ENCODE peak calls at places on chromosome X, in six cellular contexts. B is GM12865, R is psoas muscle, Q is nephron progenitor cell, W is Caco-2, F is choroid plexus epithelial cell. D is an unnamed sample.

GRCh38 chrX:31061091-31061490 is 10.8 kb downstream of the FTHL17 start:
- DNase-seq in B (peak; percentile 47), R (no peak), Q (no peak), W (no peak), F (no peak), D (no peak)

GRCh38 chrX:48558270-48558669 is 16.0 kb upstream of the RBM3 start:
- DNase-seq in B (no peak), R (no peak), Q (no peak), W (no peak), F (peak; percentile 81), D (no peak)

GRCh38 chrX:45743081-45743533 is 542.4 kb upstream of the DIPK2B start:
- DNase-seq in B (peak; percentile 10), R (no peak), Q (no peak), W (peak; percentile 1), F (peak; percentile 53), D (no peak)

GRCh38 chrX:68930576-68931317 is 101.9 kb downstream of the EFNB1 start:
- DNase-seq in B (no peak), R (no peak), Q (no peak), W (peak; percentile 11), F (no peak), D (no peak)

GRCh38 chrX:72306851-72307645 is 1.3 kb upstream of the CITED1 start:
- DNase-seq in B (peak; percentile 34), R (peak; percentile 69), Q (peak; percentile 60), W (peak; percentile 51), F (peak; percentile 69), D (peak; percentile 69)

GRCh38 chrX:72316408-72317079 is 10.8 kb upstream of the CITED1 start:
- DNase-seq in B (no peak), R (no peak), Q (peak; percentile 13), W (no peak), F (no peak), D (no peak)

GRCh38 chrX:111410451-111410850 is 1.5 kb downstream of the DCX start:
- DNase-seq in B (no peak), R (no peak), Q (no peak), W (no peak), F (no peak), D (no peak)

GRCh38 chrX:78527263-78527662 is 131.9 kb downstream of the RTL3 start:
- DNase-seq in B (no peak), R (no peak), Q (no peak), W (no peak), F (no peak), D (no peak)

GRCh38 chrX:127708155-127708554 is 344.0 kb downstream of the ACTRT1 start:
- DNase-seq in B (no peak), R (no peak), Q (no peak), W (no peak), F (no peak), D (no peak)

GRCh38 chrX:39541881-39542280 is 555.9 kb downstream of the BCOR start:
- DNase-seq in B (no peak), R (no peak), Q (no peak), W (no peak), F (no peak), D (no peak)

GRCh38 chrX:120790118-120790517 is 85.5 kb downstream of the CT47B1 start:
- DNase-seq in B (peak; percentile 66), R (no peak), Q (peak; percentile 23), W (peak; percentile 39), F (peak; percentile 86), D (peak; percentile 32)

GRCh38 chrX:47226071-47226470 is 6.7 kb upstream of the USP11 start:
- DNase-seq in B (no peak), R (peak; percentile 30), Q (no peak), W (no peak), F (no peak), D (no peak)

GRCh38 chrX:153516055-153516454 is 1.4 kb upstream of the ATP2B3 start:
- DNase-seq in B (no peak), R (no peak), Q (no peak), W (no peak), F (no peak), D (no peak)

GRCh38 chrX:130799393-130799792 is 103.6 kb downstream of the ENOX2 start:
- DNase-seq in B (no peak), R (no peak), Q (no peak), W (no peak), F (peak; percentile 24), D (no peak)

GRCh38 chrX:25737540-25737939 is 400.6 kb upstream of the MAGEB18 start:
- DNase-seq in B (no peak), R (no peak), Q (no peak), W (no peak), F (no peak), D (no peak)

GRCh38 chrX:65894138-65894537 is 145.7 kb downstream of the VSIG4 start:
- DNase-seq in B (peak; percentile 45), R (no peak), Q (no peak), W (no peak), F (no peak), D (no peak)

GRCh38 chrX:154021131-154021611 is 1.5 kb upstream of the IRAK1 start:
- DNase-seq in B (peak; percentile 35), R (no peak), Q (no peak), W (no peak), F (peak; percentile 60), D (peak; percentile 39)

GRCh38 chrX:152635941-152636340 is 1.8 kb upstream of the GABRQ start:
- DNase-seq in B (peak; percentile 17), R (no peak), Q (peak; percentile 49), W (peak; percentile 38), F (peak; percentile 83), D (no peak)

GRCh38 chrX:151902813-151903591 is 9.7 kb upstream of the MAGEA4 start:
- DNase-seq in B (no peak), R (peak; percentile 71), Q (no peak), W (peak; percentile 24), F (peak; percentile 80), D (no peak)

GRCh38 chrX:39821011-39821708 is 276.6 kb downstream of the BCOR start:
- DNase-seq in B (peak; percentile 9), R (peak; percentile 57), Q (peak; percentile 60), W (peak; percentile 30), F (no peak), D (peak; percentile 65)

GRCh38 chrX:134418317-134419113 is 41.5 kb upstream of the HPRT1 start:
- DNase-seq in B (no peak), R (no peak), Q (no peak), W (no peak), F (peak; percentile 36), D (no peak)
- TF ChIP-seq CTCF in B (no peak), R (no peak), Q (no peak), W (no peak), F (no peak), D (no peak)

GRCh38 chrX:54442790-54443189 is 2.6 kb downstream of the TSR2 start:
- DNase-seq in B (no peak), R (no peak), Q (no peak), W (no peak), F (no peak), D (no peak)

GRCh38 chrX:54435121-54435520 is 5.1 kb upstream of the TSR2 start:
- DNase-seq in B (no peak), R (no peak), Q (no peak), W (no peak), F (no peak), D (no peak)

GRCh38 chrX:54446084-54446483 is 5.9 kb downstream of the TSR2 start:
- DNase-seq in B (no peak), R (no peak), Q (no peak), W (no peak), F (no peak), D (no peak)

GRCh38 chrX:54444752-54445151 is 4.5 kb downstream of the TSR2 start:
- DNase-seq in B (no peak), R (no peak), Q (no peak), W (no peak), F (no peak), D (no peak)

DNA sequence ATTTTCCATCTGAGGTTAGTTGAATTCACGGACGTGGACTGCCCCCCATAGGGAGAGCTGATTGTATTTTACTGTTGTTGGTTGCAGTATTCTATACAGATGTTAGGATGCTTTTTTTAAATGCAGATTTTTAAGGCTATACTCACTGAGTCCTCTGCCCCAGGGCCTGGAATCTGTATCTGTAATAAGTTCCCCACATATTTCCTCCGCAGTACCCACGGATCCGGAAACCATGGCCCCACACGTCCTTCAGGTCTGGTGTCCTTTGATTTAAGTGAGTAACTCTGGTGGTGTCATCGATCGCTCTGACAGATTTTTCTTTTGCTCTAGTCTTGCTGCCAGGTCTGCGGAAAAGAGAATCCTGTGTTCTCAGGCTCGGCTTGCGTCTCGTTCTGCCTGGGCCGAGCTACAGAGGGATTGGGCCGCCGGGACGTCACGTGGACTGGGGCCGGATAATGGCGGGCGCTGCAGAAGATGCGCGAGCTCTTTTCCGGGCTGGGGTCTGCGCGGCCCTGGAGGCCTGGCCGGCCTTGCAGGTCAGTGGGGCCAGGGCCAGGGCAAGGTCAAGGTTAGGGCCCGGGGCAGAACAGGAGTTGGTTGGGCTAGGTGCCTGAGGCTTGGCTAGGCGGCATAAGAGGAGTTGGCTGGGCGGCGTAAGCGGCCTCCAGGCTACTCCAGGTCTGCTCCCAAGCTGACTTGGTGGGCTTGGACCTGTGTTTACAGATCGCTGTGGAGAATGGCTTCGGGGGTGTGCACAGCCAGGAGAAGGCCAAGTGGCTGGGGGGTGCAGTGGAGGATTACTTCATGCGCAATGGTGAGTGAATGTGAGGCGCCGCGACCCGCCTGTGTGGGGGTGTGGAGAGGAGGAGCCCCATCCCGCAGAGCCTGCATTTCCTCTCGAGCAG is at the start of gene TSR2:
- DNase-seq in B (peak; percentile 89), R (peak; percentile 86), Q (peak; percentile 76), W (peak; percentile 80), F (peak; percentile 91), D (peak; percentile 71)
- TF ChIP-seq CTCF in B (no peak), R (no peak), Q (no peak), W (no peak), F (peak; percentile 43), D (no peak)

DNA sequence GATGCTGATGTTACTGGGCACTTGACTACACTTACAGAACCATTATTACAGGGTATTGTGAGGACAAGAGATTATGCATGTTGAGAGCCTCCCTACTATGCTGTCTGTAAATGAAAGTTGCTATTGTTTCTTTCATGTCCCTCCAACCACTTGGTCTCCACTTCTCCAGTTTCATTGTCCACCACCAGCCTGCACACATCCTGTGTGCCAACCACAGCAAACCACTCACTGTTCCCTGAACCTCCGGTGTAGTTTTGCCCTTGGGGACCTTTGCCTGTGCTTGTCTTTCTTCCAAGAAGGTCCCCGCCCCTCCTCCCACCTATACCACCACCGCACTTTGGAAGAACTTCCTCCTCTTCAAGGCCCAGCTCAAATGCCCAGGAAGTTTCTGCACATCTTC is 43.1 kb upstream of the AFF2 start:
- DNase-seq in B (peak; percentile 36), R (no peak), Q (no peak), W (no peak), F (no peak), D (no peak)
- TF ChIP-seq CTCF in B (no peak), R (no peak), Q (no peak), W (no peak), F (no peak), D (no peak)

GRCh38 chrX:97021680-97022079 is 138.0 kb downstream of the RPA4 start:
- DNase-seq in B (no peak), R (no peak), Q (no peak), W (no peak), F (peak; percentile 54), D (no peak)

GRCh38 chrX:97027384-97027922 is 143.7 kb downstream of the RPA4 start:
- DNase-seq in B (no peak), R (no peak), Q (no peak), W (peak; percentile 4), F (peak; percentile 2), D (no peak)

GRCh38 chrX:97030463-97030862 is 146.8 kb downstream of the RPA4 start:
- DNase-seq in B (peak; percentile 14), R (no peak), Q (no peak), W (no peak), F (no peak), D (no peak)

GRCh38 chrX:97030947-97031346 is 147.2 kb downstream of the RPA4 start:
- DNase-seq in B (peak; percentile 1), R (no peak), Q (no peak), W (no peak), F (no peak), D (no peak)

GRCh38 chrX:97026406-97026805 is 142.7 kb downstream of the RPA4 start:
- DNase-seq in B (no peak), R (no peak), Q (no peak), W (no peak), F (peak; percentile 48), D (no peak)
- TF ChIP-seq CTCF in B (no peak), R (no peak), Q (peak; percentile 13), W (no peak), F (peak; percentile 27), D (no peak)